ENCODE peak calls at places on chromosomes 3 and 15, in six cellular contexts. One of them, this sample, is unnamed.

GRCh38 chr15:56496635-56497034 is 31.7 kb upstream of the MNS1 start:
- DNase-seq in T-helper 2 cell: peak
- DNase-seq in stimulated activated CD4-positive, alpha-beta T cell treated with anti-CD3 and anti-CD28 coated beads, Interleukin-15, amount 100 ng/mL, for 1 hour: no peak
- DNase-seq in activated CD8-positive, alpha-beta memory T cell treated with anti-CD3 and anti-CD28 coated beads for 24 hours: no peak
- DNase-seq in Panc1: peak
- DNase-seq in activated naive CD8-positive, alpha-beta T cell treated with anti-CD3 and anti-CD28 coated beads, Interleukin-2, amount 50 U/mL, for 24 hours: no peak
- DNase-seq in this sample: no peak

GRCh38 chr15:47844437-47844836 is 127.1 kb downstream of the SEMA6D start:
- DNase-seq in activated CD8-positive, alpha-beta memory T cell treated with anti-CD3 and anti-CD28 coated beads for 24 hours: no peak
- DNase-seq in activated naive CD8-positive, alpha-beta T cell treated with anti-CD3 and anti-CD28 coated beads, Interleukin-2, amount 50 U/mL, for 24 hours: no peak
- DNase-seq in stimulated activated CD4-positive, alpha-beta T cell treated with anti-CD3 and anti-CD28 coated beads, Interleukin-15, amount 100 ng/mL, for 1 hour: no peak
- DNase-seq in T-helper 2 cell: no peak
- DNase-seq in Panc1: no peak
- DNase-seq in this sample: no peak

GRCh38 chr3:102530443-102531195 is 95.8 kb downstream of the ZPLD1 start:
- DNase-seq in T-helper 2 cell: no peak
- DNase-seq in activated naive CD8-positive, alpha-beta T cell treated with anti-CD3 and anti-CD28 coated beads, Interleukin-2, amount 50 U/mL, for 24 hours: no peak
- DNase-seq in Panc1: no peak
- DNase-seq in stimulated activated CD4-positive, alpha-beta T cell treated with anti-CD3 and anti-CD28 coated beads, Interleukin-15, amount 100 ng/mL, for 1 hour: no peak
- DNase-seq in activated CD8-positive, alpha-beta memory T cell treated with anti-CD3 and anti-CD28 coated beads for 24 hours: no peak
- DNase-seq in this sample: no peak

GRCh38 chr3:102206506-102207145 is 228.2 kb upstream of the ZPLD1 start:
- DNase-seq in activated CD8-positive, alpha-beta memory T cell treated with anti-CD3 and anti-CD28 coated beads for 24 hours: no peak
- DNase-seq in activated naive CD8-positive, alpha-beta T cell treated with anti-CD3 and anti-CD28 coated beads, Interleukin-2, amount 50 U/mL, for 24 hours: no peak
- DNase-seq in T-helper 2 cell: no peak
- DNase-seq in Panc1: no peak
- DNase-seq in stimulated activated CD4-positive, alpha-beta T cell treated with anti-CD3 and anti-CD28 coated beads, Interleukin-15, amount 100 ng/mL, for 1 hour: no peak
- DNase-seq in this sample: no peak

GRCh38 chr3:179450321-179450720 is 949 bp downstream of the GNB4 start:
- DNase-seq in activated naive CD8-positive, alpha-beta T cell treated with anti-CD3 and anti-CD28 coated beads, Interleukin-2, amount 50 U/mL, for 24 hours: no peak
- DNase-seq in activated CD8-positive, alpha-beta memory T cell treated with anti-CD3 and anti-CD28 coated beads for 24 hours: no peak
- DNase-seq in Panc1: no peak
- DNase-seq in T-helper 2 cell: no peak
- DNase-seq in stimulated activated CD4-positive, alpha-beta T cell treated with anti-CD3 and anti-CD28 coated beads, Interleukin-15, amount 100 ng/mL, for 1 hour: no peak
- DNase-seq in this sample: no peak

GRCh38 chr3:99925584-99925983 is 107.9 kb downstream of the CMSS1 start:
- DNase-seq in activated naive CD8-positive, alpha-beta T cell treated with anti-CD3 and anti-CD28 coated beads, Interleukin-2, amount 50 U/mL, for 24 hours: no peak
- DNase-seq in Panc1: no peak
- DNase-seq in stimulated activated CD4-positive, alpha-beta T cell treated with anti-CD3 and anti-CD28 coated beads, Interleukin-15, amount 100 ng/mL, for 1 hour: no peak
- DNase-seq in T-helper 2 cell: no peak
- DNase-seq in activated CD8-positive, alpha-beta memory T cell treated with anti-CD3 and anti-CD28 coated beads for 24 hours: no peak
- DNase-seq in this sample: no peak

GRCh38 chr15:53644681-53645080 is 114.8 kb downstream of the WDR72 start:
- DNase-seq in activated naive CD8-positive, alpha-beta T cell treated with anti-CD3 and anti-CD28 coated beads, Interleukin-2, amount 50 U/mL, for 24 hours: no peak
- DNase-seq in Panc1: no peak
- DNase-seq in T-helper 2 cell: no peak
- DNase-seq in activated CD8-positive, alpha-beta memory T cell treated with anti-CD3 and anti-CD28 coated beads for 24 hours: no peak
- DNase-seq in stimulated activated CD4-positive, alpha-beta T cell treated with anti-CD3 and anti-CD28 coated beads, Interleukin-15, amount 100 ng/mL, for 1 hour: no peak
- DNase-seq in this sample: no peak

GRCh38 chr3:44478055-44478468 is 592 bp upstream of the ZNF445 start:
- DNase-seq in Panc1: no peak
- DNase-seq in activated CD8-positive, alpha-beta memory T cell treated with anti-CD3 and anti-CD28 coated beads for 24 hours: no peak
- DNase-seq in stimulated activated CD4-positive, alpha-beta T cell treated with anti-CD3 and anti-CD28 coated beads, Interleukin-15, amount 100 ng/mL, for 1 hour: no peak
- DNase-seq in activated naive CD8-positive, alpha-beta T cell treated with anti-CD3 and anti-CD28 coated beads, Interleukin-2, amount 50 U/mL, for 24 hours: no peak
- DNase-seq in T-helper 2 cell: peak
- DNase-seq in this sample: no peak

GRCh38 chr3:141878812-141879211 is 2.4 kb downstream of the ATP1B3 start:
- DNase-seq in activated CD8-positive, alpha-beta memory T cell treated with anti-CD3 and anti-CD28 coated beads for 24 hours: no peak
- DNase-seq in Panc1: no peak
- DNase-seq in T-helper 2 cell: no peak
- DNase-seq in stimulated activated CD4-positive, alpha-beta T cell treated with anti-CD3 and anti-CD28 coated beads, Interleukin-15, amount 100 ng/mL, for 1 hour: no peak
- DNase-seq in activated naive CD8-positive, alpha-beta T cell treated with anti-CD3 and anti-CD28 coated beads, Interleukin-2, amount 50 U/mL, for 24 hours: no peak
- DNase-seq in this sample: no peak

GRCh38 chr15:56752986-56753385 is 19.7 kb upstream of the ZNF280D start:
- DNase-seq in Panc1: no peak
- DNase-seq in T-helper 2 cell: no peak
- DNase-seq in stimulated activated CD4-positive, alpha-beta T cell treated with anti-CD3 and anti-CD28 coated beads, Interleukin-15, amount 100 ng/mL, for 1 hour: no peak
- DNase-seq in activated naive CD8-positive, alpha-beta T cell treated with anti-CD3 and anti-CD28 coated beads, Interleukin-2, amount 50 U/mL, for 24 hours: no peak
- DNase-seq in activated CD8-positive, alpha-beta memory T cell treated with anti-CD3 and anti-CD28 coated beads for 24 hours: no peak
- DNase-seq in this sample: no peak

GRCh38 chr15:40115670-40116093 is 7.0 kb upstream of the BMF start:
- DNase-seq in activated naive CD8-positive, alpha-beta T cell treated with anti-CD3 and anti-CD28 coated beads, Interleukin-2, amount 50 U/mL, for 24 hours: peak
- DNase-seq in stimulated activated CD4-positive, alpha-beta T cell treated with anti-CD3 and anti-CD28 coated beads, Interleukin-15, amount 100 ng/mL, for 1 hour: no peak
- DNase-seq in T-helper 2 cell: peak
- DNase-seq in activated CD8-positive, alpha-beta memory T cell treated with anti-CD3 and anti-CD28 coated beads for 24 hours: peak
- DNase-seq in Panc1: no peak
- DNase-seq in this sample: no peak

GRCh38 chr3:64030741-64031140 is 7.4 kb upstream of the PSMD6 start:
- DNase-seq in stimulated activated CD4-positive, alpha-beta T cell treated with anti-CD3 and anti-CD28 coated beads, Interleukin-15, amount 100 ng/mL, for 1 hour: peak
- DNase-seq in Panc1: peak
- DNase-seq in activated naive CD8-positive, alpha-beta T cell treated with anti-CD3 and anti-CD28 coated beads, Interleukin-2, amount 50 U/mL, for 24 hours: peak
- DNase-seq in T-helper 2 cell: peak
- DNase-seq in activated CD8-positive, alpha-beta memory T cell treated with anti-CD3 and anti-CD28 coated beads for 24 hours: peak
- DNase-seq in this sample: peak

GRCh38 chr3:11362600-11362999 is 90.4 kb downstream of the ATG7 start:
- DNase-seq in Panc1: no peak
- DNase-seq in stimulated activated CD4-positive, alpha-beta T cell treated with anti-CD3 and anti-CD28 coated beads, Interleukin-15, amount 100 ng/mL, for 1 hour: no peak
- DNase-seq in T-helper 2 cell: no peak
- DNase-seq in activated naive CD8-positive, alpha-beta T cell treated with anti-CD3 and anti-CD28 coated beads, Interleukin-2, amount 50 U/mL, for 24 hours: no peak
- DNase-seq in activated CD8-positive, alpha-beta memory T cell treated with anti-CD3 and anti-CD28 coated beads for 24 hours: no peak
- DNase-seq in this sample: no peak

GRCh38 chr3:112653209-112653871 is 12.4 kb upstream of the CCDC80 start:
- DNase-seq in Panc1: no peak
- DNase-seq in T-helper 2 cell: no peak
- DNase-seq in stimulated activated CD4-positive, alpha-beta T cell treated with anti-CD3 and anti-CD28 coated beads, Interleukin-15, amount 100 ng/mL, for 1 hour: no peak
- DNase-seq in activated CD8-positive, alpha-beta memory T cell treated with anti-CD3 and anti-CD28 coated beads for 24 hours: no peak
- DNase-seq in activated naive CD8-positive, alpha-beta T cell treated with anti-CD3 and anti-CD28 coated beads, Interleukin-2, amount 50 U/mL, for 24 hours: no peak
- DNase-seq in this sample: no peak

GRCh38 chr3:182682263-182683229 is 110.8 kb upstream of the ATP11B start:
- DNase-seq in activated naive CD8-positive, alpha-beta T cell treated with anti-CD3 and anti-CD28 coated beads, Interleukin-2, amount 50 U/mL, for 24 hours: peak
- DNase-seq in T-helper 2 cell: peak
- DNase-seq in Panc1: no peak
- DNase-seq in activated CD8-positive, alpha-beta memory T cell treated with anti-CD3 and anti-CD28 coated beads for 24 hours: peak
- DNase-seq in stimulated activated CD4-positive, alpha-beta T cell treated with anti-CD3 and anti-CD28 coated beads, Interleukin-15, amount 100 ng/mL, for 1 hour: no peak
- DNase-seq in this sample: peak

GRCh38 chr3:94643400-94643799 is 580.5 kb downstream of the NSUN3 start:
- DNase-seq in activated CD8-positive, alpha-beta memory T cell treated with anti-CD3 and anti-CD28 coated beads for 24 hours: no peak
- DNase-seq in stimulated activated CD4-positive, alpha-beta T cell treated with anti-CD3 and anti-CD28 coated beads, Interleukin-15, amount 100 ng/mL, for 1 hour: no peak
- DNase-seq in T-helper 2 cell: no peak
- DNase-seq in activated naive CD8-positive, alpha-beta T cell treated with anti-CD3 and anti-CD28 coated beads, Interleukin-2, amount 50 U/mL, for 24 hours: no peak
- DNase-seq in Panc1: no peak
- DNase-seq in this sample: no peak

GRCh38 chr15:34802803-34803395 is 7.5 kb upstream of the ACTC1 start:
- DNase-seq in activated naive CD8-positive, alpha-beta T cell treated with anti-CD3 and anti-CD28 coated beads, Interleukin-2, amount 50 U/mL, for 24 hours: no peak
- DNase-seq in Panc1: no peak
- DNase-seq in activated CD8-positive, alpha-beta memory T cell treated with anti-CD3 and anti-CD28 coated beads for 24 hours: no peak
- DNase-seq in stimulated activated CD4-positive, alpha-beta T cell treated with anti-CD3 and anti-CD28 coated beads, Interleukin-15, amount 100 ng/mL, for 1 hour: no peak
- DNase-seq in T-helper 2 cell: no peak
- DNase-seq in this sample: no peak

GRCh38 chr15:56051700-56052099 is 58.3 kb upstream of the NEDD4 start:
- DNase-seq in activated CD8-positive, alpha-beta memory T cell treated with anti-CD3 and anti-CD28 coated beads for 24 hours: no peak
- DNase-seq in T-helper 2 cell: no peak
- DNase-seq in stimulated activated CD4-positive, alpha-beta T cell treated with anti-CD3 and anti-CD28 coated beads, Interleukin-15, amount 100 ng/mL, for 1 hour: no peak
- DNase-seq in activated naive CD8-positive, alpha-beta T cell treated with anti-CD3 and anti-CD28 coated beads, Interleukin-2, amount 50 U/mL, for 24 hours: no peak
- DNase-seq in Panc1: no peak
- DNase-seq in this sample: no peak

GRCh38 chr3:32832193-32832592 is 14.4 kb downstream of the TRIM71 start:
- DNase-seq in activated CD8-positive, alpha-beta memory T cell treated with anti-CD3 and anti-CD28 coated beads for 24 hours: no peak
- DNase-seq in stimulated activated CD4-positive, alpha-beta T cell treated with anti-CD3 and anti-CD28 coated beads, Interleukin-15, amount 100 ng/mL, for 1 hour: no peak
- DNase-seq in T-helper 2 cell: no peak
- DNase-seq in Panc1: no peak
- DNase-seq in activated naive CD8-positive, alpha-beta T cell treated with anti-CD3 and anti-CD28 coated beads, Interleukin-2, amount 50 U/mL, for 24 hours: no peak
- DNase-seq in this sample: no peak

GRCh38 chr3:101836907-101837598 is 12.3 kb upstream of the NFKBIZ start:
- DNase-seq in activated naive CD8-positive, alpha-beta T cell treated with anti-CD3 and anti-CD28 coated beads, Interleukin-2, amount 50 U/mL, for 24 hours: no peak
- DNase-seq in Panc1: no peak
- DNase-seq in activated CD8-positive, alpha-beta memory T cell treated with anti-CD3 and anti-CD28 coated beads for 24 hours: no peak
- DNase-seq in T-helper 2 cell: no peak
- DNase-seq in stimulated activated CD4-positive, alpha-beta T cell treated with anti-CD3 and anti-CD28 coated beads, Interleukin-15, amount 100 ng/mL, for 1 hour: no peak
- DNase-seq in this sample: no peak

GRCh38 chr3:3998140-3998977 is 199.1 kb downstream of the LRRN1 start:
- DNase-seq in activated naive CD8-positive, alpha-beta T cell treated with anti-CD3 and anti-CD28 coated beads, Interleukin-2, amount 50 U/mL, for 24 hours: peak
- DNase-seq in T-helper 2 cell: peak
- DNase-seq in activated CD8-positive, alpha-beta memory T cell treated with anti-CD3 and anti-CD28 coated beads for 24 hours: no peak
- DNase-seq in Panc1: peak
- DNase-seq in stimulated activated CD4-positive, alpha-beta T cell treated with anti-CD3 and anti-CD28 coated beads, Interleukin-15, amount 100 ng/mL, for 1 hour: no peak
- DNase-seq in this sample: no peak

GRCh38 chr3:12662593-12663310 is 1.2 kb downstream of the RAF1 start:
- DNase-seq in activated CD8-positive, alpha-beta memory T cell treated with anti-CD3 and anti-CD28 coated beads for 24 hours: peak
- DNase-seq in activated naive CD8-positive, alpha-beta T cell treated with anti-CD3 and anti-CD28 coated beads, Interleukin-2, amount 50 U/mL, for 24 hours: peak
- DNase-seq in stimulated activated CD4-positive, alpha-beta T cell treated with anti-CD3 and anti-CD28 coated beads, Interleukin-15, amount 100 ng/mL, for 1 hour: peak
- DNase-seq in T-helper 2 cell: peak
- DNase-seq in Panc1: no peak
- DNase-seq in this sample: no peak

GRCh38 chr3:158804441-158804840 is 2.6 kb downstream of the MFSD1 start:
- DNase-seq in stimulated activated CD4-positive, alpha-beta T cell treated with anti-CD3 and anti-CD28 coated beads, Interleukin-15, amount 100 ng/mL, for 1 hour: no peak
- DNase-seq in activated naive CD8-positive, alpha-beta T cell treated with anti-CD3 and anti-CD28 coated beads, Interleukin-2, amount 50 U/mL, for 24 hours: no peak
- DNase-seq in activated CD8-positive, alpha-beta memory T cell treated with anti-CD3 and anti-CD28 coated beads for 24 hours: no peak
- DNase-seq in Panc1: no peak
- DNase-seq in T-helper 2 cell: no peak
- DNase-seq in this sample: no peak

GRCh38 chr15:44598892-44599291 is 61.9 kb downstream of the EIF3J start:
- DNase-seq in activated CD8-positive, alpha-beta memory T cell treated with anti-CD3 and anti-CD28 coated beads for 24 hours: no peak
- DNase-seq in Panc1: no peak
- DNase-seq in stimulated activated CD4-positive, alpha-beta T cell treated with anti-CD3 and anti-CD28 coated beads, Interleukin-15, amount 100 ng/mL, for 1 hour: no peak
- DNase-seq in activated naive CD8-positive, alpha-beta T cell treated with anti-CD3 and anti-CD28 coated beads, Interleukin-2, amount 50 U/mL, for 24 hours: no peak
- DNase-seq in T-helper 2 cell: peak
- DNase-seq in this sample: no peak

GRCh38 chr3:182212479-182213076 is 500.9 kb downstream of the SOX2 start:
- DNase-seq in activated naive CD8-positive, alpha-beta T cell treated with anti-CD3 and anti-CD28 coated beads, Interleukin-2, amount 50 U/mL, for 24 hours: no peak
- DNase-seq in stimulated activated CD4-positive, alpha-beta T cell treated with anti-CD3 and anti-CD28 coated beads, Interleukin-15, amount 100 ng/mL, for 1 hour: no peak
- DNase-seq in activated CD8-positive, alpha-beta memory T cell treated with anti-CD3 and anti-CD28 coated beads for 24 hours: no peak
- DNase-seq in T-helper 2 cell: no peak
- DNase-seq in Panc1: peak
- DNase-seq in this sample: no peak

GRCh38 chr3:134145183-134145582 is 105.5 kb downstream of the RYK start:
- DNase-seq in activated CD8-positive, alpha-beta memory T cell treated with anti-CD3 and anti-CD28 coated beads for 24 hours: no peak
- DNase-seq in T-helper 2 cell: no peak
- DNase-seq in activated naive CD8-positive, alpha-beta T cell treated with anti-CD3 and anti-CD28 coated beads, Interleukin-2, amount 50 U/mL, for 24 hours: no peak
- DNase-seq in stimulated activated CD4-positive, alpha-beta T cell treated with anti-CD3 and anti-CD28 coated beads, Interleukin-15, amount 100 ng/mL, for 1 hour: no peak
- DNase-seq in Panc1: no peak
- DNase-seq in this sample: no peak

GRCh38 chr3:128278761-128279593 is 125.7 kb downstream of the EEFSEC start:
- DNase-seq in stimulated activated CD4-positive, alpha-beta T cell treated with anti-CD3 and anti-CD28 coated beads, Interleukin-15, amount 100 ng/mL, for 1 hour: no peak
- DNase-seq in Panc1: no peak
- DNase-seq in T-helper 2 cell: no peak
- DNase-seq in activated CD8-positive, alpha-beta memory T cell treated with anti-CD3 and anti-CD28 coated beads for 24 hours: peak
- DNase-seq in activated naive CD8-positive, alpha-beta T cell treated with anti-CD3 and anti-CD28 coated beads, Interleukin-2, amount 50 U/mL, for 24 hours: no peak
- DNase-seq in this sample: no peak

GRCh38 chr3:65730449-65730848 is 308.3 kb downstream of the MAGI1 start:
- DNase-seq in Panc1: no peak
- DNase-seq in activated CD8-positive, alpha-beta memory T cell treated with anti-CD3 and anti-CD28 coated beads for 24 hours: no peak
- DNase-seq in T-helper 2 cell: no peak
- DNase-seq in activated naive CD8-positive, alpha-beta T cell treated with anti-CD3 and anti-CD28 coated beads, Interleukin-2, amount 50 U/mL, for 24 hours: no peak
- DNase-seq in stimulated activated CD4-positive, alpha-beta T cell treated with anti-CD3 and anti-CD28 coated beads, Interleukin-15, amount 100 ng/mL, for 1 hour: no peak
- DNase-seq in this sample: no peak

GRCh38 chr3:66577804-66578203 is 77.0 kb upstream of the LRIG1 start:
- DNase-seq in stimulated activated CD4-positive, alpha-beta T cell treated with anti-CD3 and anti-CD28 coated beads, Interleukin-15, amount 100 ng/mL, for 1 hour: no peak
- DNase-seq in Panc1: no peak
- DNase-seq in T-helper 2 cell: no peak
- DNase-seq in activated naive CD8-positive, alpha-beta T cell treated with anti-CD3 and anti-CD28 coated beads, Interleukin-2, amount 50 U/mL, for 24 hours: no peak
- DNase-seq in activated CD8-positive, alpha-beta memory T cell treated with anti-CD3 and anti-CD28 coated beads for 24 hours: no peak
- DNase-seq in this sample: no peak

GRCh38 chr3:65904016-65904415 is 134.7 kb downstream of the MAGI1 start:
- DNase-seq in activated CD8-positive, alpha-beta memory T cell treated with anti-CD3 and anti-CD28 coated beads for 24 hours: no peak
- DNase-seq in stimulated activated CD4-positive, alpha-beta T cell treated with anti-CD3 and anti-CD28 coated beads, Interleukin-15, amount 100 ng/mL, for 1 hour: no peak
- DNase-seq in Panc1: no peak
- DNase-seq in activated naive CD8-positive, alpha-beta T cell treated with anti-CD3 and anti-CD28 coated beads, Interleukin-2, amount 50 U/mL, for 24 hours: no peak
- DNase-seq in T-helper 2 cell: no peak
- DNase-seq in this sample: no peak

GRCh38 chr3:99240700-99241099 is 339.2 kb upstream of the DCBLD2 start:
- DNase-seq in stimulated activated CD4-positive, alpha-beta T cell treated with anti-CD3 and anti-CD28 coated beads, Interleukin-15, amount 100 ng/mL, for 1 hour: no peak
- DNase-seq in activated CD8-positive, alpha-beta memory T cell treated with anti-CD3 and anti-CD28 coated beads for 24 hours: no peak
- DNase-seq in activated naive CD8-positive, alpha-beta T cell treated with anti-CD3 and anti-CD28 coated beads, Interleukin-2, amount 50 U/mL, for 24 hours: no peak
- DNase-seq in Panc1: no peak
- DNase-seq in T-helper 2 cell: no peak
- DNase-seq in this sample: no peak

GRCh38 chr3:172622916-172623700 is 87.8 kb downstream of the NCEH1 start:
- DNase-seq in Panc1: no peak
- DNase-seq in activated CD8-positive, alpha-beta memory T cell treated with anti-CD3 and anti-CD28 coated beads for 24 hours: no peak
- DNase-seq in activated naive CD8-positive, alpha-beta T cell treated with anti-CD3 and anti-CD28 coated beads, Interleukin-2, amount 50 U/mL, for 24 hours: peak
- DNase-seq in T-helper 2 cell: peak
- DNase-seq in stimulated activated CD4-positive, alpha-beta T cell treated with anti-CD3 and anti-CD28 coated beads, Interleukin-15, amount 100 ng/mL, for 1 hour: no peak
- DNase-seq in this sample: peak

GRCh38 chr15:58165661-58166060 is 27.5 kb downstream of the AQP9 start:
- DNase-seq in activated naive CD8-positive, alpha-beta T cell treated with anti-CD3 and anti-CD28 coated beads, Interleukin-2, amount 50 U/mL, for 24 hours: no peak
- DNase-seq in T-helper 2 cell: no peak
- DNase-seq in stimulated activated CD4-positive, alpha-beta T cell treated with anti-CD3 and anti-CD28 coated beads, Interleukin-15, amount 100 ng/mL, for 1 hour: no peak
- DNase-seq in activated CD8-positive, alpha-beta memory T cell treated with anti-CD3 and anti-CD28 coated beads for 24 hours: no peak
- DNase-seq in Panc1: no peak
- DNase-seq in this sample: no peak

GRCh38 chr3:42906085-42906904 is at the start of gene ZNF662:
- DNase-seq in T-helper 2 cell: no peak
- DNase-seq in activated naive CD8-positive, alpha-beta T cell treated with anti-CD3 and anti-CD28 coated beads, Interleukin-2, amount 50 U/mL, for 24 hours: peak
- DNase-seq in activated CD8-positive, alpha-beta memory T cell treated with anti-CD3 and anti-CD28 coated beads for 24 hours: peak
- DNase-seq in Panc1: no peak
- DNase-seq in stimulated activated CD4-positive, alpha-beta T cell treated with anti-CD3 and anti-CD28 coated beads, Interleukin-15, amount 100 ng/mL, for 1 hour: no peak
- DNase-seq in this sample: no peak

GRCh38 chr15:51706931-51707608 is 25.8 kb downstream of the SCG3 start:
- DNase-seq in T-helper 2 cell: no peak
- DNase-seq in Panc1: no peak
- DNase-seq in activated naive CD8-positive, alpha-beta T cell treated with anti-CD3 and anti-CD28 coated beads, Interleukin-2, amount 50 U/mL, for 24 hours: no peak
- DNase-seq in activated CD8-positive, alpha-beta memory T cell treated with anti-CD3 and anti-CD28 coated beads for 24 hours: no peak
- DNase-seq in stimulated activated CD4-positive, alpha-beta T cell treated with anti-CD3 and anti-CD28 coated beads, Interleukin-15, amount 100 ng/mL, for 1 hour: no peak
- DNase-seq in this sample: no peak

GRCh38 chr3:31369637-31370036 is 163.1 kb upstream of the STT3B start:
- DNase-seq in Panc1: no peak
- DNase-seq in activated CD8-positive, alpha-beta memory T cell treated with anti-CD3 and anti-CD28 coated beads for 24 hours: no peak
- DNase-seq in activated naive CD8-positive, alpha-beta T cell treated with anti-CD3 and anti-CD28 coated beads, Interleukin-2, amount 50 U/mL, for 24 hours: no peak
- DNase-seq in T-helper 2 cell: no peak
- DNase-seq in stimulated activated CD4-positive, alpha-beta T cell treated with anti-CD3 and anti-CD28 coated beads, Interleukin-15, amount 100 ng/mL, for 1 hour: no peak
- DNase-seq in this sample: no peak

GRCh38 chr3:182469086-182469485 is 324.2 kb upstream of the ATP11B start:
- DNase-seq in Panc1: no peak
- DNase-seq in activated CD8-positive, alpha-beta memory T cell treated with anti-CD3 and anti-CD28 coated beads for 24 hours: no peak
- DNase-seq in activated naive CD8-positive, alpha-beta T cell treated with anti-CD3 and anti-CD28 coated beads, Interleukin-2, amount 50 U/mL, for 24 hours: no peak
- DNase-seq in stimulated activated CD4-positive, alpha-beta T cell treated with anti-CD3 and anti-CD28 coated beads, Interleukin-15, amount 100 ng/mL, for 1 hour: no peak
- DNase-seq in T-helper 2 cell: no peak
- DNase-seq in this sample: no peak